ENCODE peak calls at places on chromosome 17, in six cellular contexts. One of them, this sample, is unnamed.

GRCh38 chr17:43832168-43832975 is 574 bp downstream of the MPP3 start:
- DNase-seq in ovary: peak
- DNase-seq in tibial nerve: no peak
- DNase-seq in CD4-positive, alpha-beta memory T cell: no peak
- DNase-seq in psoas muscle: peak
- DNase-seq in osteoblast: peak
- DNase-seq in this sample: peak

GRCh38 chr17:18004345-18004744 is 31.7 kb downstream of the DRC3 start:
- DNase-seq in ovary: no peak
- DNase-seq in tibial nerve: no peak
- DNase-seq in CD4-positive, alpha-beta memory T cell: no peak
- DNase-seq in psoas muscle: peak
- DNase-seq in osteoblast: no peak
- DNase-seq in this sample: no peak

GRCh38 chr17:3843935-3844516 is 2.0 kb downstream of the NCBP3 start:
- DNase-seq in ovary: no peak
- DNase-seq in tibial nerve: no peak
- DNase-seq in CD4-positive, alpha-beta memory T cell: peak
- DNase-seq in psoas muscle: no peak
- DNase-seq in osteoblast: peak
- DNase-seq in this sample: no peak

GRCh38 chr17:58326609-58327341 is 1.8 kb downstream of the TSPOAP1 start:
- DNase-seq in ovary: no peak
- DNase-seq in tibial nerve: no peak
- DNase-seq in CD4-positive, alpha-beta memory T cell: no peak
- DNase-seq in psoas muscle: no peak
- DNase-seq in osteoblast: peak
- DNase-seq in this sample: peak

GRCh38 chr17:69857412-69857835 is 217.6 kb upstream of the KCNJ16 start:
- DNase-seq in ovary: no peak
- DNase-seq in tibial nerve: no peak
- DNase-seq in CD4-positive, alpha-beta memory T cell: no peak
- DNase-seq in psoas muscle: no peak
- DNase-seq in osteoblast: peak
- DNase-seq in this sample: no peak

GRCh38 chr17:12734852-12735430 is 54.4 kb upstream of the ARHGAP44 start:
- DNase-seq in ovary: no peak
- DNase-seq in tibial nerve: no peak
- DNase-seq in CD4-positive, alpha-beta memory T cell: no peak
- DNase-seq in psoas muscle: no peak
- DNase-seq in osteoblast: no peak
- DNase-seq in this sample: peak

GRCh38 chr17:921161-921560 is 58.4 kb downstream of the NXN start:
- DNase-seq in ovary: no peak
- DNase-seq in tibial nerve: no peak
- DNase-seq in CD4-positive, alpha-beta memory T cell: no peak
- DNase-seq in psoas muscle: peak
- DNase-seq in osteoblast: peak
- DNase-seq in this sample: no peak

GRCh38 chr17:70313031-70313430 is 143.7 kb downstream of the KCNJ2 start:
- DNase-seq in ovary: no peak
- DNase-seq in tibial nerve: no peak
- DNase-seq in CD4-positive, alpha-beta memory T cell: no peak
- DNase-seq in psoas muscle: no peak
- DNase-seq in osteoblast: peak
- DNase-seq in this sample: no peak

GRCh38 chr17:81973432-81973831 is 4.0 kb upstream of the ASPSCR1 start:
- DNase-seq in ovary: no peak
- DNase-seq in tibial nerve: no peak
- DNase-seq in CD4-positive, alpha-beta memory T cell: no peak
- DNase-seq in psoas muscle: no peak
- DNase-seq in osteoblast: no peak
- DNase-seq in this sample: no peak

GRCh38 chr17:50037321-50038107 is 18.4 kb upstream of the ITGA3 start:
- DNase-seq in ovary: peak
- DNase-seq in tibial nerve: peak
- DNase-seq in CD4-positive, alpha-beta memory T cell: no peak
- DNase-seq in psoas muscle: no peak
- DNase-seq in osteoblast: peak
- DNase-seq in this sample: no peak

GRCh38 chr17:45425125-45425983 is 7.3 kb downstream of the ARHGAP27 start:
- DNase-seq in ovary: no peak
- DNase-seq in tibial nerve: no peak
- DNase-seq in CD4-positive, alpha-beta memory T cell: no peak
- DNase-seq in psoas muscle: peak
- DNase-seq in osteoblast: peak
- DNase-seq in this sample: peak

GRCh38 chr17:4444782-4445473 is 11.2 kb downstream of the SPNS3 start:
- DNase-seq in ovary: no peak
- DNase-seq in tibial nerve: peak
- DNase-seq in CD4-positive, alpha-beta memory T cell: no peak
- DNase-seq in psoas muscle: peak
- DNase-seq in osteoblast: peak
- DNase-seq in this sample: peak

GRCh38 chr17:50276588-50277356 is 2.5 kb downstream of the TMEM92 start:
- DNase-seq in ovary: peak
- DNase-seq in tibial nerve: no peak
- DNase-seq in CD4-positive, alpha-beta memory T cell: no peak
- DNase-seq in psoas muscle: peak
- DNase-seq in osteoblast: peak
- DNase-seq in this sample: no peak

GRCh38 chr17:42878123-42878880 is 22.3 kb upstream of the G6PC1 start:
- DNase-seq in ovary: no peak
- DNase-seq in tibial nerve: no peak
- DNase-seq in CD4-positive, alpha-beta memory T cell: no peak
- DNase-seq in psoas muscle: no peak
- DNase-seq in osteoblast: no peak
- DNase-seq in this sample: no peak

GRCh38 chr17:77142689-77143088 is 1.9 kb downstream of the SEC14L1 start:
- DNase-seq in ovary: no peak
- DNase-seq in tibial nerve: no peak
- DNase-seq in CD4-positive, alpha-beta memory T cell: no peak
- DNase-seq in psoas muscle: no peak
- DNase-seq in osteoblast: no peak
- DNase-seq in this sample: no peak

GRCh38 chr17:44170499-44171201 is at the start of gene ASB16:
- DNase-seq in ovary: no peak
- DNase-seq in tibial nerve: no peak
- DNase-seq in CD4-positive, alpha-beta memory T cell: no peak
- DNase-seq in psoas muscle: peak
- DNase-seq in osteoblast: peak
- DNase-seq in this sample: peak

GRCh38 chr17:6471531-6472465 is 27.5 kb downstream of the PIMREG start:
- DNase-seq in ovary: peak
- DNase-seq in tibial nerve: no peak
- DNase-seq in CD4-positive, alpha-beta memory T cell: no peak
- DNase-seq in psoas muscle: no peak
- DNase-seq in osteoblast: peak
- DNase-seq in this sample: no peak

GRCh38 chr17:726331-726919 is 6.0 kb upstream of the TLCD3A start:
- DNase-seq in ovary: no peak
- DNase-seq in tibial nerve: no peak
- DNase-seq in CD4-positive, alpha-beta memory T cell: no peak
- DNase-seq in psoas muscle: no peak
- DNase-seq in osteoblast: no peak
- DNase-seq in this sample: no peak

GRCh38 chr17:49717371-49717841 is 9.6 kb upstream of the SLC35B1 start:
- DNase-seq in ovary: no peak
- DNase-seq in tibial nerve: no peak
- DNase-seq in CD4-positive, alpha-beta memory T cell: peak
- DNase-seq in psoas muscle: peak
- DNase-seq in osteoblast: no peak
- DNase-seq in this sample: no peak

GRCh38 chr17:6052926-6053325 is 17.3 kb upstream of the WSCD1 start:
- DNase-seq in ovary: no peak
- DNase-seq in tibial nerve: no peak
- DNase-seq in CD4-positive, alpha-beta memory T cell: no peak
- DNase-seq in psoas muscle: no peak
- DNase-seq in osteoblast: peak
- DNase-seq in this sample: no peak

GRCh38 chr17:62706598-62707424 is 79.3 kb downstream of the MRC2 start:
- DNase-seq in ovary: peak
- DNase-seq in tibial nerve: no peak
- DNase-seq in CD4-positive, alpha-beta memory T cell: no peak
- DNase-seq in psoas muscle: no peak
- DNase-seq in osteoblast: peak
- DNase-seq in this sample: no peak

GRCh38 chr17:30005709-30006320 is 64.4 kb downstream of the EFCAB5 start:
- DNase-seq in ovary: no peak
- DNase-seq in tibial nerve: no peak
- DNase-seq in CD4-positive, alpha-beta memory T cell: no peak
- DNase-seq in psoas muscle: no peak
- DNase-seq in osteoblast: no peak
- DNase-seq in this sample: no peak

DNA sequence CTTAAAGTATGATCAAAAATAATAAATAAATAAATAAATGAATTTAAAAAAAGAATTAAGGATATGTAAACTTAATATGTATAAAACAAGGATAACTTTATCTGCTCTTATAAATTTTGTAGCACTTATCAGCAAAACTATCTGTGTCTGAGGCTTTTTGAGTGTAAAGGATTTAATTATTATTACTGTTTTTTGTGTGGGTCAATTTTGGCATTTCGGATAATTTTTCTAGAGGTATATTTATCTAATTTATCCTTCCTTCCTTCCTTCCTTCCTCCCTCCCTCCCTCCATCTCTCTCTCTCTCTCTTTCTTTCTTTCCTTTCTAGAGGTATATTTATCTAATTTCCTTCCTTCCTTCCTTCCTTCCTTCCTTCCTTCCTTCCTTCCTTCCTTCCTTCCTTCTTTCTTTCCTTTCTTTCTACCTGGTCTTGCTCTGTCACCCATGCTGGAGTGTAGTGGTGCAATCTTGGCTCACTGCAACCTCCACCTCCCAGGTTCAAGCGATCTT is 120.8 kb downstream of the ABCA8 start:
- DNase-seq in ovary: no peak
- DNase-seq in tibial nerve: no peak
- DNase-seq in CD4-positive, alpha-beta memory T cell: no peak
- DNase-seq in psoas muscle: no peak
- DNase-seq in osteoblast: no peak
- DNase-seq in this sample: no peak
- H3K27ac ChIP-seq in ovary: no peak
- H3K27ac ChIP-seq in tibial nerve: peak
- H3K27ac ChIP-seq in CD4-positive, alpha-beta memory T cell: no peak
- H3K27ac ChIP-seq in psoas muscle: no peak
- H3K27ac ChIP-seq in osteoblast: no peak
- H3K27ac ChIP-seq in this sample: no peak

DNA sequence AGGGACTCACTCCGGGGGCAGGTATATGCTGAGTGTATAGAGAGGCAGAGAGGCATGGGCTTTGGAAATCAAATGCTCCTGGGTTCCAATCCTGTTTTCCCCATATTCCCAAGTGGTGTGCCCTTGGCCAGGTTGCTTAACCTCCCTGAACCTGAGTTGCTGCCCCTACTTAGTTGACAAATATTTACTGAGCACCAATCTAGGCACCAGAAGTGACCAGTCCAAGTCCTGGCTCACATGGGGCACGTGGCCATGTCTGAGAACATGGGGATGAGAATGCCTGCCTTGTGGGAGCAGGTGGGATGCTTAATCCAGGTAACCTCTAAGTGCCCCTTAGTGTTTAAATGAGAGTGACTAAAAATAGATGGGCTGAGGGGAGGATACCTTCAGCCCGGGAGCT is 4.2 kb downstream of the SOCS3 start:
- DNase-seq in ovary: no peak
- DNase-seq in tibial nerve: no peak
- DNase-seq in CD4-positive, alpha-beta memory T cell: no peak
- DNase-seq in psoas muscle: peak
- DNase-seq in osteoblast: peak
- DNase-seq in this sample: no peak
- H3K4me3 ChIP-seq in ovary: no peak
- H3K4me3 ChIP-seq in tibial nerve: no peak
- H3K4me3 ChIP-seq in CD4-positive, alpha-beta memory T cell: peak
- H3K4me3 ChIP-seq in psoas muscle: peak
- H3K4me3 ChIP-seq in osteoblast: no peak
- H3K4me3 ChIP-seq in this sample: no peak

DNA sequence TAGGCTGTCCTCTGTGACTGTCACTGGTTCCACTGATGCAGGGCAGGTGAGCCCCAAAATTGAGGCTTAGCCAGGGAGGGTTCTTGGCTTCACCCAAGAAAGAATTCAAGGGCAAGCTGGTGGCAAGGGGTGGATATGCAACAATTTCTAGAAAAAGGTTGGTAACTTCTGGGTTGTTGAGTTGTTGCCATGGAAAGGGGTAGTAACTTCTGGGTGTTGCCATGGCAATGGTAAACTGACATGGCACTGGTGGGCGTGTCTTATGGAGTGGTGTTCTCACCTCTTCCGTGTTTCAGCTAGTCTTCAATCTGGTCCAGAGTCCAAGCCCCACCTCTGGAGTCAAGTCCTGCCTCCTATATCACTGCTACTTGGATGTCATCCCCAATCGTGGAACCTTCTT is 9.5 kb upstream of the GUCY2D start:
- DNase-seq in ovary: no peak
- DNase-seq in tibial nerve: no peak
- DNase-seq in CD4-positive, alpha-beta memory T cell: no peak
- DNase-seq in psoas muscle: no peak
- DNase-seq in osteoblast: no peak
- DNase-seq in this sample: no peak
- H3K27ac ChIP-seq in ovary: no peak
- H3K27ac ChIP-seq in tibial nerve: no peak
- H3K27ac ChIP-seq in CD4-positive, alpha-beta memory T cell: no peak
- H3K27ac ChIP-seq in psoas muscle: no peak
- H3K27ac ChIP-seq in osteoblast: no peak
- H3K27ac ChIP-seq in this sample: no peak

GRCh38 chr17:38797828-38798227 is 1.5 kb downstream of the PIP4K2B start:
- DNase-seq in ovary: no peak
- DNase-seq in tibial nerve: no peak
- DNase-seq in CD4-positive, alpha-beta memory T cell: no peak
- DNase-seq in psoas muscle: no peak
- DNase-seq in osteoblast: no peak
- DNase-seq in this sample: no peak
- H3K4me3 ChIP-seq in ovary: no peak
- H3K4me3 ChIP-seq in tibial nerve: peak
- H3K4me3 ChIP-seq in CD4-positive, alpha-beta memory T cell: peak
- H3K4me3 ChIP-seq in psoas muscle: peak
- H3K4me3 ChIP-seq in osteoblast: peak
- H3K4me3 ChIP-seq in this sample: peak

GRCh38 chr17:64500923-64501765 is 4.3 kb upstream of the POLG2 start:
- DNase-seq in ovary: no peak
- DNase-seq in tibial nerve: no peak
- DNase-seq in CD4-positive, alpha-beta memory T cell: peak
- DNase-seq in psoas muscle: no peak
- DNase-seq in osteoblast: no peak
- DNase-seq in this sample: no peak

GRCh38 chr17:64502021-64502420 is 4.1 kb downstream of the DDX5 start:
- DNase-seq in ovary: no peak
- DNase-seq in tibial nerve: no peak
- DNase-seq in CD4-positive, alpha-beta memory T cell: peak
- DNase-seq in psoas muscle: no peak
- DNase-seq in osteoblast: no peak
- DNase-seq in this sample: no peak

GRCh38 chr17:64500487-64500859 is 3.6 kb upstream of the POLG2 start:
- DNase-seq in ovary: no peak
- DNase-seq in tibial nerve: no peak
- DNase-seq in CD4-positive, alpha-beta memory T cell: peak
- DNase-seq in psoas muscle: no peak
- DNase-seq in osteoblast: no peak
- DNase-seq in this sample: no peak

GRCh38 chr17:64498308-64499203 is 1.7 kb upstream of the POLG2 start:
- DNase-seq in ovary: no peak
- DNase-seq in tibial nerve: no peak
- DNase-seq in CD4-positive, alpha-beta memory T cell: peak
- DNase-seq in psoas muscle: no peak
- DNase-seq in osteoblast: no peak
- DNase-seq in this sample: no peak

GRCh38 chr17:64499805-64500486 is 3.1 kb upstream of the POLG2 start:
- DNase-seq in ovary: no peak
- DNase-seq in tibial nerve: no peak
- DNase-seq in CD4-positive, alpha-beta memory T cell: peak
- DNase-seq in psoas muscle: no peak
- DNase-seq in osteoblast: no peak
- DNase-seq in this sample: no peak
- H3K27ac ChIP-seq in ovary: no peak
- H3K27ac ChIP-seq in tibial nerve: no peak
- H3K27ac ChIP-seq in CD4-positive, alpha-beta memory T cell: no peak
- H3K27ac ChIP-seq in psoas muscle: no peak
- H3K27ac ChIP-seq in osteoblast: peak
- H3K27ac ChIP-seq in this sample: no peak

This sample was measured in heart left ventricle.